ENCODE peak calls at places on chromosomes 7 and 10, in five cellular contexts. E is HCT116, G is GM04503, F is Caki2, V is T-helper 1 cell. U is an unnamed sample.

GRCh38 chr10:112314822-112315474 is 31.7 kb downstream of the TECTB start:
- DNase-seq in E (peak), G (no peak), F (peak), V (peak), U (peak)

GRCh38 chr7:35032166-35032565 is 5.1 kb downstream of the DPY19L1 start:
- DNase-seq in E (no peak), G (no peak), F (no peak), V (no peak), U (no peak)

GRCh38 chr7:132603241-132603789 is 27.0 kb upstream of the PLXNA4 start:
- DNase-seq in E (no peak), G (no peak), F (no peak), V (no peak), U (no peak)

GRCh38 chr10:116753759-116754158 is 11.4 kb upstream of the HSPA12A start:
- DNase-seq in E (no peak), G (no peak), F (peak), V (no peak), U (no peak)

GRCh38 chr10:15436696-15437095 is 65.6 kb upstream of the FAM171A1 start:
- DNase-seq in E (no peak), G (no peak), F (no peak), V (no peak), U (no peak)

GRCh38 chr7:107712025-107712424 is 31.9 kb upstream of the CBLL1 start:
- DNase-seq in E (no peak), G (no peak), F (no peak), V (no peak), U (no peak)

GRCh38 chr7:48063985-48064384 is 25.1 kb upstream of the UPP1 start:
- DNase-seq in E (no peak), G (no peak), F (no peak), V (no peak), U (no peak)

GRCh38 chr7:32074787-32075570 is 4.8 kb upstream of the PDE1C start:
- DNase-seq in E (no peak), G (no peak), F (no peak), V (no peak), U (no peak)

GRCh38 chr7:152341039-152341913 is 94.5 kb downstream of the KMT2C start:
- DNase-seq in E (peak), G (no peak), F (peak), V (no peak), U (peak)

GRCh38 chr10:131253931-131254865 is 57.3 kb downstream of the TCERG1L start:
- DNase-seq in E (no peak), G (no peak), F (no peak), V (no peak), U (no peak)

GRCh38 chr10:49131507-49132385 is 2.1 kb downstream of the FAM170B start:
- DNase-seq in E (no peak), G (no peak), F (no peak), V (no peak), U (no peak)

GRCh38 chr10:70603439-70603778 is 868 bp upstream of the PRF1 start:
- DNase-seq in E (no peak), G (no peak), F (no peak), V (no peak), U (no peak)

GRCh38 chr7:156005202-156005821 is 193.0 kb upstream of the SHH start:
- DNase-seq in E (no peak), G (no peak), F (no peak), V (no peak), U (no peak)

GRCh38 chr10:78559514-78560392 is 509.0 kb upstream of the ZMIZ1 start:
- DNase-seq in E (no peak), G (no peak), F (no peak), V (no peak), U (no peak)

GRCh38 chr7:108296911-108297310 is 159.3 kb downstream of the NRCAM start:
- DNase-seq in E (no peak), G (no peak), F (no peak), V (no peak), U (no peak)

GRCh38 chr10:91672021-91672608 is 39.2 kb upstream of the PPP1R3C start:
- DNase-seq in E (no peak), G (peak), F (no peak), V (no peak), U (peak)

GRCh38 chr7:146478975-146479492 is 362.4 kb downstream of the CNTNAP2 start:
- DNase-seq in E (no peak), G (no peak), F (no peak), V (no peak), U (no peak)

GRCh38 chr7:143018931-143019330 is 8.0 kb downstream of the OR9A2 start:
- DNase-seq in E (no peak), G (no peak), F (no peak), V (no peak), U (no peak)

GRCh38 chr10:131814567-131815290 is 86.1 kb upstream of the PPP2R2D start:
- DNase-seq in E (no peak), G (no peak), F (no peak), V (no peak), U (no peak)

GRCh38 chr10:126955396-126955795 is 50.2 kb downstream of the DOCK1 start:
- DNase-seq in E (no peak), G (no peak), F (no peak), V (no peak), U (no peak)

GRCh38 chr10:22333167-22333566 is 12.1 kb upstream of the SPAG6 start:
- DNase-seq in E (no peak), G (no peak), F (no peak), V (no peak), U (no peak)

GRCh38 chr10:58989486-58990039 is 186.9 kb upstream of the PHYHIPL start:
- DNase-seq in E (no peak), G (no peak), F (no peak), V (no peak), U (no peak)

GRCh38 chr7:148261996-148262688 is 328.4 kb upstream of the C7orf33 start:
- DNase-seq in E (no peak), G (no peak), F (no peak), V (no peak), U (no peak)

GRCh38 chr7:118079369-118079768 is 104.6 kb upstream of the LSM8 start:
- DNase-seq in E (no peak), G (no peak), F (no peak), V (no peak), U (no peak)

GRCh38 chr10:58010076-58010475 is 257.6 kb downstream of the IPMK start:
- DNase-seq in E (no peak), G (no peak), F (no peak), V (no peak), U (no peak)

GRCh38 chr7:23058412-23059096 is 44.6 kb upstream of the HYCC1 start:
- DNase-seq in E (no peak), G (no peak), F (no peak), V (no peak), U (no peak)

GRCh38 chr10:124152139-124152780 is 58.9 kb upstream of the CHST15 start:
- DNase-seq in E (peak), G (peak), F (peak), V (no peak), U (no peak)

GRCh38 chr7:106867641-106868351 is 2.7 kb downstream of the PIK3CG start:
- DNase-seq in E (no peak), G (no peak), F (no peak), V (no peak), U (no peak)

GRCh38 chr10:99827906-99828305 is 45.5 kb downstream of the ABCC2 start:
- DNase-seq in E (no peak), G (no peak), F (no peak), V (no peak), U (no peak)

GRCh38 chr7:21353388-21353780 is 74.5 kb upstream of the SP4 start:
- DNase-seq in E (no peak), G (no peak), F (no peak), V (no peak), U (no peak)

GRCh38 chr10:69051710-69052487 is 36.0 kb upstream of the SRGN start:
- DNase-seq in E (no peak), G (no peak), F (no peak), V (no peak), U (no peak)

GRCh38 chr10:12179616-12180015 is 16.1 kb downstream of the NUDT5 start:
- DNase-seq in E (no peak), G (no peak), F (no peak), V (no peak), U (no peak)

GRCh38 chr10:36068542-36068941 is 426.4 kb upstream of the FZD8 start:
- DNase-seq in E (no peak), G (no peak), F (no peak), V (no peak), U (no peak)

GRCh38 chr10:45294681-45295080 is 20.7 kb downstream of the OR13A1 start:
- DNase-seq in E (no peak), G (no peak), F (no peak), V (no peak), U (no peak)